ENCODE peak calls at places on chromosomes 3 and 15, in six cellular contexts. H, W, K, Q, Y and R are unnamed samples.

GRCh38 chr3:38457111-38458003 is 3.7 kb downstream of the ACVR2B start:
- DNase-seq in H (no peak), W (no peak), K (no peak), Q (no peak), Y (no peak), R (no peak)

GRCh38 chr3:196757876-196758739 is 18.5 kb downstream of the PAK2 start:
- DNase-seq in H (no peak), W (no peak), K (no peak), Q (peak), Y (no peak), R (no peak)

GRCh38 chr15:59273266-59273665 is 66.6 kb downstream of the LDHAL6B start:
- DNase-seq in H (no peak), W (no peak), K (no peak), Q (no peak), Y (no peak), R (no peak)

GRCh38 chr15:63938486-63939061 is 104.8 kb upstream of the HERC1 start:
- DNase-seq in H (no peak), W (no peak), K (no peak), Q (no peak), Y (no peak), R (no peak)

GRCh38 chr3:134057006-134057832 is 27.5 kb upstream of the SLCO2A1 start:
- DNase-seq in H (no peak), W (no peak), K (no peak), Q (no peak), Y (no peak), R (no peak)

GRCh38 chr3:61981005-61981404 is 392.3 kb downstream of the FEZF2 start:
- DNase-seq in H (no peak), W (no peak), K (no peak), Q (no peak), Y (no peak), R (no peak)

GRCh38 chr3:108099203-108099602 is 8.4 kb upstream of the CD47 start:
- DNase-seq in H (no peak), W (no peak), K (no peak), Q (peak), Y (no peak), R (no peak)

GRCh38 chr3:36792342-36792741 is 28.0 kb upstream of the DCLK3 start:
- DNase-seq in H (peak), W (no peak), K (no peak), Q (peak), Y (peak), R (no peak)

GRCh38 chr3:177905895-177906511 is 630.2 kb upstream of the KCNMB2 start:
- DNase-seq in H (no peak), W (no peak), K (no peak), Q (peak), Y (no peak), R (no peak)

GRCh38 chr15:100082761-100083402 is 258.9 kb downstream of the ADAMTS17 start:
- DNase-seq in H (no peak), W (no peak), K (no peak), Q (no peak), Y (no peak), R (no peak)

GRCh38 chr3:73512095-73512494 is 112.6 kb downstream of the PDZRN3 start:
- DNase-seq in H (no peak), W (no peak), K (no peak), Q (no peak), Y (no peak), R (no peak)

GRCh38 chr3:85159376-85159775 is 200.6 kb downstream of the CADM2 start:
- DNase-seq in H (no peak), W (no peak), K (no peak), Q (no peak), Y (no peak), R (no peak)

GRCh38 chr3:128340198-128340903 is 126.3 kb downstream of the DNAJB8 start:
- DNase-seq in H (no peak), W (no peak), K (peak), Q (no peak), Y (no peak), R (peak)

GRCh38 chr15:45439521-45439931 is 61.2 kb upstream of the GATM start:
- DNase-seq in H (no peak), W (no peak), K (no peak), Q (no peak), Y (no peak), R (no peak)

GRCh38 chr15:57134877-57135276 is 216.4 kb downstream of the TCF12 start:
- DNase-seq in H (no peak), W (no peak), K (no peak), Q (no peak), Y (no peak), R (no peak)

GRCh38 chr15:52224211-52224610 is 33.0 kb upstream of the GNB5 start:
- DNase-seq in H (no peak), W (no peak), K (no peak), Q (no peak), Y (no peak), R (no peak)

GRCh38 chr3:43523454-43524053 is 98.3 kb downstream of the ANO10 start:
- DNase-seq in H (no peak), W (no peak), K (no peak), Q (no peak), Y (no peak), R (no peak)

GRCh38 chr3:53116956-53117355 is 13.3 kb downstream of the RFT1 start:
- DNase-seq in H (no peak), W (no peak), K (no peak), Q (no peak), Y (no peak), R (no peak)

GRCh38 chr3:129233538-129233937 is 15.9 kb upstream of the COPG1 start:
- DNase-seq in H (no peak), W (no peak), K (no peak), Q (no peak), Y (no peak), R (peak)

GRCh38 chr15:83105450-83105849 is 2.0 kb upstream of the TM6SF1 start:
- DNase-seq in H (no peak), W (no peak), K (no peak), Q (no peak), Y (no peak), R (no peak)

GRCh38 chr3:58528629-58529028 is 8.4 kb downstream of the ACOX2 start:
- DNase-seq in H (no peak), W (no peak), K (no peak), Q (peak), Y (no peak), R (no peak)

GRCh38 chr3:79604681-79605080 is 163.1 kb downstream of the ROBO1 start:
- DNase-seq in H (no peak), W (no peak), K (no peak), Q (no peak), Y (no peak), R (no peak)

GRCh38 chr3:52856666-52857065 is 21.8 kb upstream of the MUSTN1 start:
- DNase-seq in H (no peak), W (no peak), K (no peak), Q (no peak), Y (no peak), R (no peak)

GRCh38 chr3:158381274-158381868 is 189.6 kb upstream of the MLF1 start:
- DNase-seq in H (no peak), W (no peak), K (no peak), Q (no peak), Y (no peak), R (no peak)

GRCh38 chr3:15659254-15659975 is 57.9 kb downstream of the BTD start:
- DNase-seq in H (no peak), W (no peak), K (no peak), Q (peak), Y (no peak), R (no peak)

GRCh38 chr15:67456677-67457529 is 64.0 kb upstream of the C15orf61 start:
- DNase-seq in H (peak), W (peak), K (peak), Q (peak), Y (peak), R (peak)

GRCh38 chr3:193617628-193618027 is 24.6 kb downstream of the OPA1 start:
- DNase-seq in H (no peak), W (no peak), K (no peak), Q (no peak), Y (no peak), R (no peak)

GRCh38 chr3:142065932-142066331 is 83.4 kb downstream of the TFDP2 start:
- DNase-seq in H (no peak), W (no peak), K (no peak), Q (no peak), Y (no peak), R (no peak)

GRCh38 chr3:102671005-102671404 is 236.2 kb downstream of the ZPLD1 start:
- DNase-seq in H (no peak), W (no peak), K (no peak), Q (no peak), Y (no peak), R (no peak)

GRCh38 chr3:188153498-188153948 is 434 bp upstream of the LPP start:
- DNase-seq in H (peak), W (no peak), K (peak), Q (peak), Y (peak), R (peak)

GRCh38 chr3:132001036-132001435 is 33.8 kb downstream of the CPNE4 start:
- DNase-seq in H (no peak), W (no peak), K (no peak), Q (no peak), Y (no peak), R (no peak)

GRCh38 chr15:47293763-47294162 is 423.5 kb upstream of the SEMA6D start:
- DNase-seq in H (no peak), W (no peak), K (peak), Q (peak), Y (no peak), R (no peak)

GRCh38 chr3:61618871-61619270 is 57.5 kb downstream of the PTPRG start:
- DNase-seq in H (no peak), W (no peak), K (no peak), Q (no peak), Y (no peak), R (no peak)

GRCh38 chr3:33993631-33994030 is 195.2 kb downstream of the PDCD6IP start:
- DNase-seq in H (no peak), W (no peak), K (no peak), Q (no peak), Y (no peak), R (no peak)

GRCh38 chr3:55608266-55608937 is 121.3 kb upstream of the WNT5A start:
- DNase-seq in H (no peak), W (no peak), K (no peak), Q (no peak), Y (no peak), R (no peak)

GRCh38 chr3:55605837-55606236 is 118.7 kb upstream of the WNT5A start:
- DNase-seq in H (no peak), W (no peak), K (no peak), Q (no peak), Y (no peak), R (no peak)

GRCh38 chr3:55607844-55608243 is 120.7 kb upstream of the WNT5A start:
- DNase-seq in H (no peak), W (no peak), K (no peak), Q (no peak), Y (no peak), R (no peak)

GRCh38 chr3:55607175-55607574 is 120.1 kb upstream of the WNT5A start:
- DNase-seq in H (no peak), W (no peak), K (no peak), Q (no peak), Y (no peak), R (no peak)

DNA sequence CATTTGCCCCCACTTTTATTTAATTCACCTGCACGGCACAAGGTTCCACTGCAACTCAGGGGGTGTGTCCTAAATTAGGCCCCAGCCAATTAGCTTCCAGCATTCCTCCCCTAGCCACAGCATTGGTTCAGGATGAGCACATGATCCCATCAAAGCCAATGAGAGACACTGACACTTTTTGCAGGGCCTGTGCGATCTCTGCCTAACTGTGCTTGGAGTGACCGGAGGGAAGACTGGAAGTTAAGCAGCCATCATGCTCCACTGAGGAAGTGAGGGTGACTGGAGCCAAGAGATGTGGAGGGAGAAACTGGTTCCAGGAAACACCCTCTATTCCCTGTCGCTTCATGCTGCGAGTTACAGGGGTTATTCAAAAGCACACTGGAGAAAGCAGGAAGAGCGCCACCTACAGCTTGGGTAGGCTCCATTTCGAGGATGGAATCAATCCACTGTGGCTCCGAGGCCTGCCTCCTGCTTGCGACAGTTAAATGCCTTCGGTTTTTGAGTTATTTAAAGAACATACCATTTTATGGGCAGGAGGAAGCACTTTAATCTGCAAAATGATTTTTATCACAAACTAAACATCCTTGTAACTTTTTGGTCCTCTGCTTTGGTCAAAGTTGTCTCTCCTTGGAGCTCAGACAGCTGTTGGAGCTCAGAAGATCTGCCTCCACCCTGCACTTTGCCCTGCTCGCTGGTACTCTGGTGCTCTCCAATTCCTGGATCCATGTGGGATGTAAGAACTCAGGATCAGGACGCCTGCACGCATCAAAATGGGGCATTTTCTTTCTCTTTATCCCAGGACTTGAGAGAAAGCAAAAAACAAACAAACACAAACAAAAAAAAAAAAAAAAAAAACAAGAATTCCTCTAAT is 122.4 kb upstream of the WNT5A start:
- DNase-seq in H (no peak), W (no peak), K (no peak), Q (no peak), Y (no peak), R (no peak)
- TF ChIP-seq CTCF in H (peak), W (no peak), K (no peak), Q (peak), Y (peak), R (peak)

GRCh38 chr15:90598053-90598577 is 68.4 kb downstream of the CRTC3 start:
- DNase-seq in H (no peak), W (no peak), K (peak), Q (peak), Y (no peak), R (peak)
- TF ChIP-seq CTCF in H (no peak), W (no peak), K (no peak), Q (no peak), Y (no peak), R (peak)

DNA sequence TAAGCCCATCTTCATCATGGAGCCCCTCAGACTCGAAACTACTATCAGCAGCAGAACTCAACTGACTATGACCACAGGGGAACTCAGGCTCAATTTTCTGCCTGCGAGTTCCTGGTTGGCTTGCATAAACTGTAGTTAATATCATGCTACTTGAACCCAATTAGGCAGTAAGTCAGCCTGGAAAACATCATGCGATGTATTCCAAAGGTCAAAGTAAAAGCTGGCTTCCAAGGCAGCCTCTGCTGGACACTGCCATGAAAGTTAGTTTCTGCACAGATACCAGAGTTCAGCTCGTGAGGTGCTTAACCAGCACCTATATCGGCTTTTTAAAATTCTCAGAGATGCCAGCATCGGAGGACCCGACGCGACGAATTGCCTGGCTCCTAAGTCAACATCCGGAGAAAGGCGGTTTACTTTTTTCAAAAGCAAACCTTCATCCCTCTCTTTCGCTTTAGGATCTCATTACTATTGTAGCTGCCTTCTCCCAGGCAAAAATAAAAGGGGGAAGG is 3.8 kb downstream of the ANP32A start:
- DNase-seq in H (no peak), W (no peak), K (no peak), Q (no peak), Y (no peak), R (no peak)
- TF ChIP-seq CTCF in H (no peak), W (no peak), K (no peak), Q (no peak), Y (no peak), R (no peak)

GRCh38 chr3:11720220-11721113 is 76.8 kb upstream of the VGLL4 start:
- DNase-seq in H (peak), W (peak), K (peak), Q (peak), Y (peak), R (no peak)

GRCh38 chr3:11721114-11721440 is 77.4 kb upstream of the VGLL4 start:
- DNase-seq in H (no peak), W (no peak), K (no peak), Q (no peak), Y (no peak), R (no peak)

GRCh38 chr3:11727207-11727606 is 83.5 kb upstream of the VGLL4 start:
- DNase-seq in H (no peak), W (no peak), K (no peak), Q (no peak), Y (no peak), R (no peak)

GRCh38 chr3:11726146-11726545 is 82.4 kb upstream of the VGLL4 start:
- DNase-seq in H (no peak), W (no peak), K (no peak), Q (no peak), Y (no peak), R (no peak)

DNA sequence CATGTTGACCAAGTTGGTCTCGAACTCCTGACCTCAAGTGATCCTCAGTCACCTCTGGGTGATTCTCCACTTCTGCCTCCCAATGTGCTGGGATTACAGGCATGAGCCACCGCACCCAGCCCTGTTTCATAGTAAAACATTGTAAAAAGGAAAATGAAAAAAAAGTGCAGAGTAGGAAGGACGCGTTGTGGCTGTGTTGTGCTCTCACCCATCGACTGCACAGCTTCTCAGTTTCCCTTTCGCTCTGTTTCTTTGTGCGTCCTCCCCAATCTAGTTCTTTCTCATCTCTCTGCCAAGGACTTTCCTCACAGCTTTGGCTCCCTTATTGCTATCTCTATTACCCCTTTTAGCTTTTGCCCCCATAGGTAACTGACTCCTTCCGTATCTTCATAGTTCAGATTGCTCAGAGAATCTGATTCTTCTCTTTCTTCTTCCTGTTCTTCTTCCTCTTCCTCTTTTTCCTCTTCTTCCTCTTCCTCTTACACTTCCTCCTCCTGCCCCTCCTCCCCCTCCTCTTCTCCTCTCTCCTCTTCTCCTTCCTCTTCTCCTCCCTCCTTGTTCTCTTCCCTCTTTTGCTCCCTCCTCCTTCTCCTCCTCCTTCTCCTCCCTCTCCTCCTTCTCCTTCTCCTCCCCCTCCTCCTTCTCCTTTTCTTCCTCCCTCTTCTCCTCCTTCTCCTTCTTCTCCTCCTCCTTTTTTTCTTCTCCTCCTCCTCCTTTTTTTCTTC is 81.1 kb upstream of the VGLL4 start:
- DNase-seq in H (no peak), W (no peak), K (no peak), Q (no peak), Y (no peak), R (no peak)
- TF ChIP-seq CTCF in H (no peak), W (no peak), K (no peak), Q (no peak), Y (no peak), R (no peak)

DNA sequence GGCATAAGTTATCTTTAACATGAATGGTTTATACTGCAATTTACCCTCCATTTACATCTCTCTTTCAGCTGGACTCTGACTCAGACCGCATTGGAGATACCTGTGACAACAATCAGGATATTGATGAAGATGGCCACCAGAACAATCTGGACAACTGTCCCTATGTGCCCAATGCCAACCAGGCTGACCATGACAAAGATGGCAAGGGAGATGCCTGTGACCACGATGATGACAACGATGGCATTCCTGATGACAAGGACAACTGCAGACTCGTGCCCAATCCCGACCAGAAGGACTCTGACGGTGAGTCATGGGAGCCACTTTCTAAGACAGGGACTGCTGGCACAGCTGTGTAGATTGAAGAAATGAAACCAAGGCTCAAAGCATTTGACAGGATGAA is 11.6 kb downstream of the THBS1 start:
- DNase-seq in H (no peak), W (no peak), K (no peak), Q (peak), Y (no peak), R (no peak)
- TF ChIP-seq CTCF in H (no peak), W (no peak), K (no peak), Q (no peak), Y (no peak), R (no peak)

DNA sequence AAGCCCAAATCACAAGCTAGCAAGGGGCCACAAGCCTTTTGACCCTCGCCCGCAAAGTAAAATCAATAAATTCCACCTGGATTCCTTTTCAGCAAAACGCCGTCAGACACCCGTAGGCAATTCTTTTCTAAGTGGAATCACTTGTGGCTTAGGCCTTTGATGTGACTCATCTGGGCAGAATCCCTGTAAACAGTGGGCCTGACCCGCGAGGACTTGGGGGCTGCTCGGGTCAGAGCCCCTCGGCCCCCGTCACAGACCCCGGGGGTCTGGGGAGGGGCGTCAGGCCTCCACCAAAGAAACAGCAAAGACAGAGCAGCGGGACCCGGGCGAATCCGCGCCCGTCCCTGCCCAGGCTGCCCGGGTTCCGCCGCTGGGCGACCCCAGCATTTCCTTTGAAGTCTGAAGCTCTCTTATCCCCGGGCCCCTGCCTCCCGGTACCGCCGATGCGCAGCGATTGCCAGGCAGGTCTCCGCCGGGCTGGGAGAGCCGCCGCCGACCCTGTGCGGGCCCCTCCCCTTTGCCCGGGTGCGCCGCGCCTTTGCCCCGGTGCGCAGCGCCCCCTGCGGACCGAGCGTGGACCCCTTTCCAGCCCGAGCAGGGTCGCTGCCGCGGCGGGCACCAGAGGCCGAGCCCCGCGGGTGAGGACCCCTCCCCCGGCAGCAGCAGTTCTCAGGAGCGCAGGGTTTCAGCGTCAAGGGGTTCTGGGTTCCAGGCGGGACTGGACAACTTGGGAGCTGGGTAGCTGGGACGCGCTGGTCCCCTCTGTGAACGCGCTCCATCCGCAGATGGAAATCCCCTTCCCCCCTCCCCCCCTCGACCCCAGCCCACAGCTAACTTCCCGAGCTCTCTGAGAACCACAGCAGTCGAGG is 178.3 kb downstream of the UACA start:
- DNase-seq in H (peak), W (peak), K (no peak), Q (peak), Y (peak), R (no peak)
- TF ChIP-seq CTCF in H (peak), W (peak), K (peak), Q (peak), Y (peak), R (peak)